ENCODE peak calls at places on chromosomes 6 and 20, in nine cellular contexts. Q is activated naive CD8-positive, alpha-beta T cell treated with anti-CD3 and anti-CD28 coated beads for 36 hours; C is stimulated activated CD8-positive, alpha-beta memory T cell treated with anti-CD3 and anti-CD28 coated beads, Interleukin-15, amount 100 ng/mL, for 24 hours; Z is Peyer's patch; U is MCF 10A; B is HEK293T; T is COR-L47; Y is activated CD4-positive, CD25-positive, alpha-beta regulatory T cell; E is GM03348. L is an unnamed sample.

GRCh38 chr6:101399627-101399955 is 6.1 kb downstream of the GRIK2 start:
- DNase-seq in Q (no peak), C (no peak), Z (no peak), U (no peak), B (no peak), T (no peak), Y (no peak), E (no peak), L (no peak)

GRCh38 chr6:79399499-79399898 is 137.7 kb downstream of the LCA5 start:
- DNase-seq in Q (no peak), C (no peak), Z (no peak), U (no peak), B (no peak), T (no peak), Y (no peak), E (no peak), L (no peak)

GRCh38 chr6:140480852-140481251 is 1106.4 kb upstream of the CITED2 start:
- DNase-seq in Q (no peak), C (no peak), Z (no peak), U (no peak), B (no peak), T (no peak), Y (no peak), E (peak), L (no peak)

GRCh38 chr20:37276494-37277252 is 12.8 kb upstream of the MANBAL start:
- DNase-seq in Q (peak), C (no peak), Z (peak), U (peak), B (no peak), T (peak), Y (no peak), E (peak), L (no peak)

GRCh38 chr6:38337819-38338465 is 301.8 kb downstream of the BTBD9 start:
- DNase-seq in Q (no peak), C (no peak), Z (no peak), U (peak), B (no peak), T (no peak), Y (no peak), E (peak), L (no peak)

GRCh38 chr6:37845930-37846329 is 26.4 kb downstream of the ZFAND3 start:
- DNase-seq in Q (no peak), C (no peak), Z (no peak), U (no peak), B (no peak), T (no peak), Y (no peak), E (no peak), L (no peak)

GRCh38 chr20:62607366-62608217 is 34.7 kb upstream of the SLCO4A1 start:
- DNase-seq in Q (no peak), C (no peak), Z (no peak), U (no peak), B (no peak), T (no peak), Y (no peak), E (no peak), L (no peak)

GRCh38 chr6:162941128-162941527 is 213.4 kb downstream of the PACRG start:
- DNase-seq in Q (no peak), C (no peak), Z (no peak), U (no peak), B (no peak), T (no peak), Y (no peak), E (no peak), L (no peak)

GRCh38 chr6:17816921-17817611 is 110.3 kb upstream of the NUP153 start:
- DNase-seq in Q (no peak), C (no peak), Z (no peak), U (no peak), B (no peak), T (no peak), Y (no peak), E (no peak), L (no peak)

GRCh38 chr20:47315339-47315662 is 41.2 kb downstream of the ZMYND8 start:
- DNase-seq in Q (no peak), C (no peak), Z (no peak), U (peak), B (no peak), T (no peak), Y (no peak), E (peak), L (no peak)

GRCh38 chr20:38747495-38748096 is 664 bp upstream of the ACTR5 start:
- DNase-seq in Q (no peak), C (no peak), Z (no peak), U (no peak), B (no peak), T (no peak), Y (no peak), E (no peak), L (no peak)

GRCh38 chr6:1316482-1317220 is 4.8 kb downstream of the FOXQ1 start:
- DNase-seq in Q (peak), C (no peak), Z (no peak), U (no peak), B (no peak), T (no peak), Y (no peak), E (peak), L (no peak)

GRCh38 chr20:22374678-22375590 is 209.4 kb downstream of the FOXA2 start:
- DNase-seq in Q (no peak), C (no peak), Z (no peak), U (peak), B (no peak), T (peak), Y (no peak), E (no peak), L (no peak)

GRCh38 chr6:11324453-11325023 is 92.1 kb upstream of the NEDD9 start:
- DNase-seq in Q (peak), C (no peak), Z (no peak), U (no peak), B (no peak), T (no peak), Y (no peak), E (no peak), L (no peak)

GRCh38 chr6:14023855-14024254 is 93.7 kb upstream of the CD83 start:
- DNase-seq in Q (no peak), C (no peak), Z (no peak), U (no peak), B (no peak), T (peak), Y (no peak), E (no peak), L (no peak)

GRCh38 chr6:104711371-104711770 is 148.3 kb downstream of the HACE1 start:
- DNase-seq in Q (no peak), C (no peak), Z (peak), U (peak), B (no peak), T (no peak), Y (no peak), E (peak), L (no peak)

GRCh38 chr20:6502219-6502618 is 265.3 kb upstream of the BMP2 start:
- DNase-seq in Q (no peak), C (no peak), Z (no peak), U (no peak), B (no peak), T (no peak), Y (no peak), E (no peak), L (no peak)

GRCh38 chr6:144585217-144585814 is 300.2 kb downstream of the UTRN start:
- DNase-seq in Q (no peak), C (no peak), Z (no peak), U (peak), B (peak), T (peak), Y (no peak), E (peak), L (no peak)

GRCh38 chr6:26411751-26412150 is 9.7 kb downstream of the BTN3A1 start:
- DNase-seq in Q (no peak), C (no peak), Z (no peak), U (no peak), B (no peak), T (no peak), Y (no peak), E (peak), L (no peak)

GRCh38 chr6:102204336-102204735 is 810.8 kb downstream of the GRIK2 start:
- DNase-seq in Q (no peak), C (no peak), Z (no peak), U (no peak), B (no peak), T (no peak), Y (no peak), E (no peak), L (no peak)

GRCh38 chr6:4941782-4942672 is 61.8 kb downstream of the RPP40 start:
- DNase-seq in Q (peak), C (no peak), Z (no peak), U (peak), B (no peak), T (no peak), Y (no peak), E (peak), L (no peak)